ENCODE peak calls at places on chromosomes 4 and X, in nine cellular contexts. Q is heart left ventricle, H is lower lobe of right lung, M is neural progenitor cell, T is Karpas-422, V is transverse colon, W is substantia nigra, E is A673, Z is tibial artery. N is an unnamed sample.

GRCh38 chrX:148501121-148502066 is 977 bp downstream of the AFF2 start:
- DNase-seq in Q (peak), H (peak), M (peak), T (peak), V (no peak), W (no peak), E (no peak), Z (no peak), N (peak)

GRCh38 chr4:163679189-163679588 is 184.7 kb downstream of the TMA16 start:
- DNase-seq in Q (no peak), H (no peak), M (peak), T (peak), V (no peak), W (no peak), E (peak), Z (no peak), N (no peak)

GRCh38 chr4:89939464-89939863 is 44.8 kb downstream of the MMRN1 start:
- DNase-seq in Q (no peak), H (no peak), M (no peak), T (peak), V (no peak), W (no peak), E (no peak), Z (no peak), N (no peak)

GRCh38 chr4:71338846-71339593 is at the start of gene SLC4A4:
- DNase-seq in Q (no peak), H (no peak), M (no peak), T (no peak), V (no peak), W (no peak), E (peak), Z (no peak), N (no peak)

GRCh38 chr4:4677825-4678522 is 136.1 kb upstream of the STX18 start:
- DNase-seq in Q (no peak), H (no peak), M (peak), T (peak), V (no peak), W (no peak), E (peak), Z (peak), N (peak)

GRCh38 chr4:88697588-88698329 is at the start of gene NAP1L5:
- DNase-seq in Q (peak), H (peak), M (peak), T (peak), V (peak), W (peak), E (no peak), Z (peak), N (peak)

GRCh38 chr4:78542373-78542772 is 9.2 kb upstream of the ANXA3 start:
- DNase-seq in Q (no peak), H (no peak), M (no peak), T (no peak), V (no peak), W (no peak), E (no peak), Z (no peak), N (no peak)

GRCh38 chrX:12174358-12174757 is 36.1 kb downstream of the FRMPD4 start:
- DNase-seq in Q (no peak), H (no peak), M (no peak), T (no peak), V (no peak), W (no peak), E (no peak), Z (no peak), N (no peak)

GRCh38 chr4:25937801-25938200 is 23.8 kb downstream of the SMIM20 start:
- DNase-seq in Q (no peak), H (no peak), M (no peak), T (no peak), V (no peak), W (no peak), E (no peak), Z (no peak), N (no peak)

DNA sequence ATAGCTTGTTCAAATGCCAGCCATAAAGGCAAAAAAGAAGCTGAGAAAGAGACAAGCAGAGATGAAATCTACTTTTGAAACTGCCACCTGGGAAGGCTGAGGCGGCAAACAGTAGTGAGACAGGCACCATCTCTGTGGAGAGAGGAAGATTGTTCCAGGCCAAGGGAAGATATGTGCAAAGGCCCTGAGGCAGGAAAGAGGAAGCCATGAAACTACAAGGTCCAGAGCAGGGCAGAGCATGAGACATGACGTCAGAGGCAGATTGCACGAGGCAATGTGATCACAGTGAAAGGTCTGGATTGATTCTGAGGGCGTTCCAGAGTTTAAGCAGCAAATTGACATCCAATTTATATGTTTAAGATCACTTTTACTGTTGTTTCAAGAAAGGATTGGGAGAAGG is 226.1 kb downstream of the QDPR start:
- DNase-seq in Q (no peak), H (no peak), M (no peak), T (no peak), V (no peak), W (no peak), E (no peak), Z (no peak), N (no peak)
- H3K27ac ChIP-seq in Q (no peak), H (no peak), M (no peak), T (no peak), V (no peak), W (no peak), E (no peak), Z (no peak), N (no peak)

DNA sequence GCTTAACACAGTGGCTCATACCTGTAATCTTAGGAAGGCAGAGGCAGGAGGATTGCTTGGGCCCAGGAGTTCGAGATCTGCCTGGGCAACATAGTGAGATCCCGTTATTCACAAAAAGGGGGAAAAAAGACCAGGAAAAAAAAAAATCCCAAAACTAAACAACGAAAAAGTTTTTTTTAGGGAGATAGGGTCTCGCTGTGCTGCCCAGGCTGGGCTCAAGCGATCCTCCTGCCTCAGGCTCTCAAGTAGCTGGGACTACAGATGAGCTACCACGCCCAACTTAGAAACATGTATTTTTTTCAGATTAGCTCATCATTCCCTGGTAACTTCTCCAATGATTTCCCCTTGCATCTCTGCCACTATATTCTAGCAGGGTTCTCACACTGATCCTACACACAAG is 24.3 kb upstream of the IRAK1 start:
- DNase-seq in Q (no peak), H (no peak), M (no peak), T (no peak), V (no peak), W (no peak), E (no peak), Z (no peak), N (no peak)
- H3K27ac ChIP-seq in Q (no peak), H (no peak), M (no peak), T (no peak), V (peak), W (no peak), E (no peak), Z (peak), N (no peak)

GRCh38 chrX:105758784-105759183 is 63.6 kb upstream of the NRK start:
- DNase-seq in Q (no peak), H (no peak), M (no peak), T (no peak), V (no peak), W (no peak), E (no peak), Z (no peak), N (peak)
- H3K27ac ChIP-seq in Q (no peak), H (no peak), M (no peak), T (no peak), V (no peak), W (no peak), E (no peak), Z (no peak), N (no peak)

DNA sequence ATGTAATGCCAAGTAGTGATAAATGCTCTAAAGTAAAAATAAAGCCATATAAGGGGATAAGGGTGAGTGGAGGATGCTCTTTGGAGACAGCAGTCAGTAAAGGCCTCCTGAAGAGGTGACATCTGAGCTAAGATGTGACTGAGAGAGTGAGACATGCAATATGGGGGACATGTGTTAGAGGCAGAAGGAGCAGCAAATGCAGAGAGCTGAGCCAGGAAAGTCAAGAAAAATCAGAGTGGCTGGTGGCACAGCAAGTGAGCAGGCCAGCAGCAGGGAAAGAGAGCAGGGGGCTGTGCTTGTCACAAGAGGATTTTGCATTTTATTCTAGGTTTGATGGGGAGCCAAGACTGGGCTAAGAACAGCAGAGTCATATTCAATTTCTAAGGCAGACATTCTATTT is 394.5 kb downstream of the KCNIP4 start:
- DNase-seq in Q (no peak), H (no peak), M (no peak), T (no peak), V (no peak), W (no peak), E (no peak), Z (no peak), N (no peak)
- H3K27ac ChIP-seq in Q (no peak), H (no peak), M (no peak), T (no peak), V (no peak), W (no peak), E (no peak), Z (no peak), N (no peak)

GRCh38 chrX:63959975-63960374 is 175.0 kb upstream of the ARHGEF9 start:
- DNase-seq in Q (no peak), H (no peak), M (peak), T (no peak), V (no peak), W (no peak), E (no peak), Z (no peak), N (no peak)

GRCh38 chrX:63967541-63967940 is 182.5 kb upstream of the ARHGEF9 start:
- DNase-seq in Q (no peak), H (no peak), M (no peak), T (no peak), V (no peak), W (no peak), E (no peak), Z (no peak), N (no peak)

GRCh38 chrX:63958134-63958865 is 173.3 kb upstream of the ARHGEF9 start:
- DNase-seq in Q (no peak), H (no peak), M (no peak), T (no peak), V (no peak), W (no peak), E (no peak), Z (no peak), N (no peak)

GRCh38 chrX:63963382-63963781 is 178.4 kb upstream of the ARHGEF9 start:
- DNase-seq in Q (no peak), H (no peak), M (no peak), T (no peak), V (no peak), W (no peak), E (no peak), Z (no peak), N (no peak)

DNA sequence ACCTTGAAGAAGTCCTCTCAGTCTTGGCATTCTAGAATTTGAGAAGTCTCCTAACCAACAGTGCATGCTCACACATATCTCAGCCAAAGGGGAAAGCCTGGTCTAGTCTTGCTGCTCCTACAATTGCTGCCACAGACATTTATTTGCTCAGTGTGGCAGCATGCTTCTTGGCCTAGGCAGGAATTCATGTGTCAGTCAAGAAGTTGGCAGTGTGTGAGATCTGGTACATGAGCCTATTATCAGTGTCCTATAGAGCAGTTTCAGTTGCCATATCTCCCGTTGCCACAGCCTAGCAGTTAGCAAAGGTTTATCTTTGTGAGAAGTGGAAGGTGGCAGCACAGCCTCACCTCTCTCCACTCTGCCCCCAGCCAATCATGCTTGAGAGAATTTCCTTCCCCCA is 176.9 kb upstream of the ARHGEF9 start:
- DNase-seq in Q (no peak), H (no peak), M (no peak), T (no peak), V (no peak), W (no peak), E (no peak), Z (no peak), N (no peak)
- H3K27ac ChIP-seq in Q (no peak), H (no peak), M (no peak), T (no peak), V (no peak), W (no peak), E (no peak), Z (no peak), N (no peak)

DNA sequence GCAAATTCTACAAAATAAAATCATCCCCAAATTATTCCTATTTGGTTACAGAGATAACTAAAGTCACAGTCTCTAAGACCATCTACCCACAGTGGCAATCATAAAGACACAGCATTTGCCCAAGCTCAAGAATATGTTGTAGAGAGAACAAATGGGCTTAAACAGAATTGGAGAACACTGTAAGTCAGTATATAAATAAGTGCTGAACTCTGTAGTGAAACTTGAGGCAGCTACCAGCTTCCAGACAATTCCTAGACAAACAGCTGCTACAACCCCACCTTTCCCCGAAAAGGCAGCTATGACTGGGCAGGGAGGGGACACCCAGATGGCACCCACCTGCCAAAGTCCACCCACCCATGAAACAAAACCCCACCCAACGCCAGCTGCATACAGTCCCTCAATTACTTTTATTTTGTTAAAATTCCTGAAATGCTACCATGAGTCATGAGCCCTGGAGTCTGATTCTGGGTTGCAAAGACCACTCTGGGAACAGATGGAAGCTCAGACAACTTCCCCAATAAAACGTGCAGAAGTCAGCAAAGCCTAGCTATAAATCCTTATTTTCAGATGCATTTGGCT is 24.4 kb downstream of the RELL1 start:
- DNase-seq in Q (no peak), H (no peak), M (no peak), T (no peak), V (no peak), W (no peak), E (no peak), Z (no peak), N (no peak)
- H3K27ac ChIP-seq in Q (peak), H (no peak), M (no peak), T (no peak), V (no peak), W (no peak), E (no peak), Z (no peak), N (no peak)

DNA sequence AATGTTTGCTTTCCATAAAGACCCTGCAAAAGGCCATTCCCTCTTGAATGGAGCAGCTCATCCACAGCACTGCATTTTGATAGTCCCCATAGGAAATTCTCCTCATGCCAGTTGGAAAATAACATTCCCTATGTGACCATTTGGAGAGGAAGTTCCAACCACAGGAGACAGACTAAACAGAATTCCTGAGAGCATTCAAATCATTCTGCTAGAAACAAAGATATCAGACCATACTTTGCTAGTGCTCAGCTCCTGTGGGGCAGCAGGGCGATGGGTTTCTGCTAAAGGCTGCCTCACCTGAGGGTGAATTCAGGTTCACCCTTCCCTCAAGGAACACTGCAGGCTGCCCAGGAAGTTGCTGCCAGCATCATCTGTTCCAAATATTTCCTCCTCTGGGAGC is 58.8 kb downstream of the LNX1 start:
- DNase-seq in Q (no peak), H (no peak), M (no peak), T (no peak), V (no peak), W (no peak), E (no peak), Z (no peak), N (no peak)
- H3K27ac ChIP-seq in Q (no peak), H (no peak), M (no peak), T (no peak), V (no peak), W (no peak), E (no peak), Z (no peak), N (no peak)

DNA sequence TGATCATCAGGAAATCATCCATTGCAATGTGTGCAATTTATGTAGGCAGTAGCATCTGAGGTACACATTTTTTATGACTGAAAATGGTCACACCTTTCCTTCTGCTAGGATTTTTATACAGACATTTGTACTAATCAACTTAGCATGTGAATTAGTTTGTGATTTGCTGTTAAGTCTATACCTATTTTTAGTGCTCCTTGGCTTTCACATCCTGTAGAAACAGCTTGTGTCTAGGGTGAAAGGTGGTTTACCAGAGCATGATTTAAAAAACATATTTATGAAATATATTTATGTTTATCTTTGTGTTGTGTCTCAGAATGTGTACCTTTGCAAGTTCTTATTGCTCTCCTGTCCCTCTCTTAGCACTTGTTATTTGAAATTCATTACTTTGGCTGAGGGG is 916.0 kb downstream of the TECRL start:
- DNase-seq in Q (no peak), H (no peak), M (no peak), T (no peak), V (no peak), W (no peak), E (no peak), Z (no peak), N (no peak)
- H3K27ac ChIP-seq in Q (no peak), H (no peak), M (no peak), T (no peak), V (no peak), W (no peak), E (no peak), Z (no peak), N (no peak)

GRCh38 chrX:23981222-23981621 is 45.8 kb downstream of the KLHL15 start:
- DNase-seq in Q (no peak), H (no peak), M (peak), T (no peak), V (no peak), W (no peak), E (no peak), Z (no peak), N (no peak)
- H3K27ac ChIP-seq in Q (no peak), H (no peak), M (peak), T (no peak), V (no peak), W (no peak), E (no peak), Z (no peak), N (no peak)

GRCh38 chrX:47568656-47569295 is 7.8 kb downstream of the ARAF start:
- DNase-seq in Q (no peak), H (no peak), M (peak), T (peak), V (no peak), W (no peak), E (peak), Z (no peak), N (no peak)

GRCh38 chrX:47563801-47564315 is 2.9 kb downstream of the ARAF start:
- DNase-seq in Q (no peak), H (no peak), M (no peak), T (peak), V (no peak), W (no peak), E (no peak), Z (no peak), N (no peak)

GRCh38 chrX:47570794-47571193 is 9.8 kb downstream of the ARAF start:
- DNase-seq in Q (no peak), H (no peak), M (no peak), T (no peak), V (no peak), W (no peak), E (no peak), Z (no peak), N (no peak)

GRCh38 chrX:47564438-47565085 is 3.6 kb downstream of the ARAF start:
- DNase-seq in Q (no peak), H (no peak), M (no peak), T (peak), V (no peak), W (no peak), E (no peak), Z (no peak), N (no peak)

DNA sequence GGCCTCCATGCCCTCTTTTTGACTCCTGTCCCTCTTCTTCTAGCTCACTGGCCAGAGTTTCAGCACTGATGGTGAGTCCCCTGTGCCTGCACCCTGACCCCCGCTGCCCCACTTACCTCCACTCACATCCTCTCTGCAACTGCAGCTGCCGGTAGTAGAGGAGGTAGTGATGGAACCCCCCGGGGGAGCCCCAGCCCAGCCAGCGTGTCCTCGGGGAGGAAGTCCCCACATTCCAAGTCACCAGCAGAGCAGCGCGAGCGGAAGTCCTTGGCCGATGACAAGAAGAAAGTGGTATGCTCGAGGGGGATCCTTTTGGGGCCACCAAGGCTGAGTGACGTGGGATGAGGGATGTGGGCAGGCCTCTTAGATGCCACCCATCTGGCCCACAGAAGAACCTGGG is 5.8 kb downstream of the ARAF start:
- DNase-seq in Q (no peak), H (no peak), M (no peak), T (no peak), V (no peak), W (no peak), E (no peak), Z (no peak), N (no peak)
- H3K27ac ChIP-seq in Q (no peak), H (no peak), M (no peak), T (no peak), V (no peak), W (no peak), E (no peak), Z (no peak), N (no peak)